ENCODE peak calls at places on chromosomes 5 and 9, in eight cellular contexts. F is C1 segment of cervical spinal cord; C is NCI-H2107; V is activated naive CD4-positive, alpha-beta T cell treated with anti-CD3 and anti-CD28 coated beads for 36 hours; L is BJ; E is endothelial cell; W is sigmoid colon; U is myocyte. R is an unnamed sample.

GRCh38 chr9:127825319-127826051 is 22.8 kb downstream of the FPGS start:
- DNase-seq in E (peak), L (no peak), V (no peak), C (no peak), F (peak), U (no peak), W (peak), R (no peak)

GRCh38 chr5:153629027-153629426 is 138.6 kb downstream of the GRIA1 start:
- DNase-seq in L (peak), C (no peak), F (no peak), V (no peak), E (peak), U (peak), W (no peak), R (peak)

GRCh38 chr9:1456301-1456999 is 406.3 kb downstream of the DMRT2 start:
- DNase-seq in C (no peak), V (no peak), L (no peak), U (no peak), W (no peak), F (no peak), E (no peak), R (no peak)

GRCh38 chr5:17928571-17928970 is 294.3 kb downstream of the TAF11L14 start:
- DNase-seq in L (no peak), W (no peak), C (no peak), V (no peak), E (no peak), U (no peak), F (no peak), R (no peak)

GRCh38 chr9:93091453-93092081 is 4.5 kb upstream of the CARD19 start:
- DNase-seq in L (no peak), W (peak), U (peak), E (no peak), C (no peak), V (peak), F (no peak), R (no peak)

GRCh38 chr9:76576344-76576743 is 117.4 kb downstream of the GCNT1 start:
- DNase-seq in F (no peak), U (peak), W (peak), L (peak), C (no peak), V (peak), E (no peak), R (no peak)

GRCh38 chr9:87479801-87480201 is 17.9 kb upstream of the DAPK1 start:
- DNase-seq in E (no peak), F (peak), L (no peak), U (peak), C (no peak), W (no peak), V (no peak), R (no peak)

GRCh38 chr5:126917918-126918623 is 112.3 kb downstream of the MARCHF3 start:
- DNase-seq in U (peak), V (no peak), W (no peak), C (peak), E (no peak), L (no peak), F (no peak), R (no peak)

GRCh38 chr9:137302176-137303030 is at the start of gene NRARP:
- DNase-seq in U (peak), V (peak), F (peak), L (no peak), E (peak), W (peak), C (peak), R (peak)

GRCh38 chr5:72210913-72211670 is 103.8 kb downstream of the MAP1B start:
- DNase-seq in E (no peak), V (no peak), C (no peak), L (no peak), U (peak), W (no peak), F (no peak), R (no peak)

GRCh38 chr5:179373961-179374505 is 28.8 kb upstream of the ADAMTS2 start:
- DNase-seq in W (peak), F (no peak), L (no peak), E (no peak), C (no peak), U (no peak), V (no peak), R (no peak)

GRCh38 chr5:32880781-32881180 is 169.7 kb downstream of the NPR3 start:
- DNase-seq in L (no peak), W (no peak), V (no peak), U (no peak), C (no peak), E (no peak), F (no peak), R (no peak)

GRCh38 chr5:69350664-69351063 is 18.1 kb upstream of the CCDC125 start:
- DNase-seq in E (no peak), V (no peak), L (no peak), W (no peak), F (no peak), C (no peak), U (no peak), R (no peak)

GRCh38 chr9:38690574-38690973 is 29.4 kb downstream of the FAM240B start:
- DNase-seq in U (no peak), V (no peak), L (no peak), W (no peak), F (no peak), E (no peak), C (no peak), R (no peak)

GRCh38 chr5:138947780-138948179 is 72.6 kb upstream of the LRRTM2 start:
- DNase-seq in L (no peak), F (no peak), V (no peak), C (no peak), E (no peak), W (peak), U (no peak), R (no peak)

GRCh38 chr5:135644196-135644766 is 65.5 kb upstream of the CXCL14 start:
- DNase-seq in C (no peak), F (no peak), U (peak), W (no peak), E (no peak), L (no peak), V (no peak), R (no peak)

GRCh38 chr5:40682431-40683017 is 2.8 kb downstream of the PTGER4 start:
- DNase-seq in V (no peak), C (no peak), W (peak), E (no peak), U (peak), L (no peak), F (no peak), R (no peak)

GRCh38 chr5:15496886-15497285 is 3.1 kb upstream of the FBXL7 start:
- DNase-seq in U (no peak), W (no peak), F (no peak), V (no peak), E (peak), L (no peak), C (no peak), R (no peak)

GRCh38 chr5:51521583-51521982 is 138.3 kb downstream of the ISL1 start:
- DNase-seq in W (no peak), V (no peak), L (no peak), E (no peak), C (no peak), U (no peak), F (no peak), R (no peak)

GRCh38 chr5:53649352-53649751 is 88.9 kb downstream of the NDUFS4 start:
- DNase-seq in U (no peak), C (no peak), V (no peak), W (no peak), E (no peak), F (no peak), L (no peak), R (no peak)

GRCh38 chr5:6592611-6593010 is 40.2 kb downstream of the NSUN2 start:
- DNase-seq in F (no peak), L (peak), U (no peak), W (no peak), E (no peak), V (no peak), C (no peak), R (no peak)

GRCh38 chr5:116564322-116564721 is 10.3 kb downstream of the SEMA6A start:
- DNase-seq in U (no peak), L (no peak), F (no peak), V (no peak), C (no peak), E (no peak), W (no peak), R (no peak)

GRCh38 chr9:110669439-110669838 is 848 bp downstream of the MUSK start:
- DNase-seq in V (no peak), E (no peak), F (no peak), U (peak), C (no peak), W (no peak), L (no peak), R (no peak)

GRCh38 chr5:33969572-33970452 is 14.7 kb downstream of the SLC45A2 start:
- DNase-seq in V (peak), L (no peak), W (no peak), C (no peak), U (peak), F (no peak), E (peak), R (no peak)

GRCh38 chr9:109498195-109499060 is at the start of gene PTPN3:
- DNase-seq in L (no peak), C (no peak), E (no peak), U (no peak), W (no peak), V (no peak), F (no peak), R (no peak)

GRCh38 chr5:149320791-149321330 is 24.4 kb upstream of the GRPEL2 start:
- DNase-seq in C (peak), W (peak), U (peak), F (peak), L (peak), V (no peak), E (no peak), R (no peak)

GRCh38 chr9:7150153-7150890 is 392.5 kb downstream of the KDM4C start:
- DNase-seq in L (no peak), W (no peak), F (no peak), V (peak), U (peak), C (no peak), E (no peak), R (no peak)

GRCh38 chr9:133103183-133103986 is 17.7 kb downstream of the RALGDS start:
- DNase-seq in E (peak), F (peak), U (peak), V (peak), C (no peak), W (peak), L (no peak), R (peak)

GRCh38 chr5:147303976-147304375 is 69.2 kb downstream of the STK32A start:
- DNase-seq in V (no peak), F (no peak), E (no peak), W (no peak), L (peak), U (peak), C (no peak), R (no peak)

R was measured in nucleus accumbens.